ENCODE peak calls at places on chromosomes 13 and 19, in ten cellular contexts. Q, H, V, S, D, P, Y, A, L and R are unnamed samples.
A peak's percentile ranks its signal among the peaks of the same experiment; 100 is the strongest.

GRCh38 chr13:77374339-77374738 is 47.4 kb upstream of the MYCBP2 start:
- DNase-seq in Q (no peak), H (no peak), V (no peak), S (no peak), D (no peak), P (no peak), Y (no peak), A (no peak), L (no peak), R (no peak)

GRCh38 chr19:3982701-3983541 is 2.3 kb downstream of the EEF2 start:
- DNase-seq in Q (peak; percentile 58), H (peak; percentile 26), V (no peak), S (no peak), D (no peak), P (no peak), Y (peak; percentile 51), A (no peak), L (peak; percentile 40), R (no peak)

GRCh38 chr19:9146882-9147281 is 6.7 kb downstream of the ZNF317 start:
- DNase-seq in Q (no peak), H (no peak), V (no peak), S (no peak), D (no peak), P (no peak), Y (no peak), A (no peak), L (no peak), R (no peak)

GRCh38 chr13:46686171-46686570 is 110.8 kb downstream of the ESD start:
- DNase-seq in Q (no peak), H (no peak), V (no peak), S (no peak), D (no peak), P (no peak), Y (no peak), A (no peak), L (no peak), R (no peak)

GRCh38 chr19:36152061-36152885 is at the start of gene COX7A1:
- DNase-seq in Q (peak; percentile 59), H (peak; percentile 55), V (no peak), S (no peak), D (peak; percentile 46), P (peak; percentile 77), Y (peak; percentile 82), A (peak; percentile 80), L (no peak), R (no peak)

GRCh38 chr13:27770809-27771208 is 21.5 kb upstream of the GSX1 start:
- DNase-seq in Q (peak; percentile 12), H (no peak), V (peak; percentile 30), S (no peak), D (peak; percentile 39), P (no peak), Y (peak; percentile 33), A (no peak), L (peak; percentile 75), R (no peak)

GRCh38 chr19:33376423-33376822 is 2.9 kb downstream of the CEBPG start:
- DNase-seq in Q (peak; percentile 88), H (peak; percentile 84), V (no peak), S (no peak), D (peak; percentile 90), P (no peak), Y (peak; percentile 73), A (peak; percentile 94), L (no peak), R (peak; percentile 16)

GRCh38 chr19:45016388-45017314 is 15.4 kb downstream of the RELB start:
- DNase-seq in Q (peak; percentile 84), H (peak; percentile 39), V (peak; percentile 41), S (peak; percentile 57), D (peak; percentile 71), P (peak; percentile 55), Y (peak; percentile 91), A (peak; percentile 70), L (peak; percentile 94), R (peak; percentile 39)

GRCh38 chr19:39145180-39145953 is 19.8 kb downstream of the PAK4 start:
- DNase-seq in Q (no peak), H (no peak), V (no peak), S (no peak), D (peak; percentile 55), P (peak; percentile 73), Y (no peak), A (no peak), L (no peak), R (no peak)

GRCh38 chr13:108629353-108629752 is at the start of gene MYO16:
- DNase-seq in Q (no peak), H (no peak), V (no peak), S (no peak), D (no peak), P (no peak), Y (no peak), A (no peak), L (no peak), R (no peak)

GRCh38 chr19:1446713-1447564 is 3.0 kb upstream of the APC2 start:
- DNase-seq in Q (no peak), H (no peak), V (no peak), S (no peak), D (no peak), P (no peak), Y (peak; percentile 33), A (no peak), L (peak; percentile 53), R (no peak)

GRCh38 chr19:48915757-48916156 is 15.6 kb downstream of the NUCB1 start:
- DNase-seq in Q (no peak), H (no peak), V (no peak), S (no peak), D (no peak), P (no peak), Y (no peak), A (no peak), L (no peak), R (no peak)

GRCh38 chr13:101639711-101640110 is 187.2 kb downstream of the ITGBL1 start:
- DNase-seq in Q (no peak), H (no peak), V (no peak), S (no peak), D (no peak), P (no peak), Y (no peak), A (no peak), L (no peak), R (no peak)

GRCh38 chr19:5960005-5961001 is 17.6 kb downstream of the RANBP3 start:
- DNase-seq in Q (no peak), H (no peak), V (no peak), S (no peak), D (no peak), P (peak; percentile 50), Y (no peak), A (no peak), L (no peak), R (no peak)

GRCh38 chr19:18470153-18470552 is 32.2 kb upstream of the ISYNA1 start:
- DNase-seq in Q (no peak), H (no peak), V (no peak), S (no peak), D (no peak), P (no peak), Y (no peak), A (no peak), L (peak; percentile 63), R (no peak)

GRCh38 chr19:38389101-38389925 is 816 bp downstream of the SPRED3 start:
- DNase-seq in Q (peak; percentile 69), H (no peak), V (peak; percentile 91), S (no peak), D (no peak), P (peak; percentile 48), Y (peak; percentile 79), A (no peak), L (no peak), R (peak; percentile 36)

GRCh38 chr13:80305737-80306136 is 35.2 kb downstream of the SPRY2 start:
- DNase-seq in Q (peak; percentile 6), H (no peak), V (no peak), S (no peak), D (no peak), P (no peak), Y (peak; percentile 13), A (no peak), L (no peak), R (no peak)

GRCh38 chr13:41610426-41610825 is 153.1 kb downstream of the RGCC start:
- DNase-seq in Q (peak; percentile 99), H (peak; percentile 23), V (no peak), S (no peak), D (no peak), P (no peak), Y (peak; percentile 68), A (no peak), L (no peak), R (no peak)

GRCh38 chr19:33167438-33167837 is 26.7 kb upstream of the LRP3 start:
- DNase-seq in Q (no peak), H (no peak), V (no peak), S (no peak), D (no peak), P (no peak), Y (no peak), A (no peak), L (no peak), R (no peak)

GRCh38 chr13:90430127-90430526 is 917.4 kb upstream of the MIR17HG start:
- DNase-seq in Q (peak; percentile 32), H (no peak), V (no peak), S (no peak), D (no peak), P (no peak), Y (no peak), A (no peak), L (no peak), R (no peak)